ENCODE peak calls at places on chromosomes 5 and 9, in eight cellular contexts. Y is fibroblast of lung, I is HEK293T, C is H4, O is midbrain, W is GM18507, A is skeletal muscle cell, H is endothelial cell of umbilical vein. Z is an unnamed sample.

GRCh38 chr9:95327239-95327865 is 9.8 kb upstream of the FANCC start:
- DNase-seq in Y (no peak), I (no peak), C (no peak), O (no peak), W (no peak), A (no peak), H (no peak), Z (no peak)

GRCh38 chr5:33973271-33973670 is 11.2 kb downstream of the SLC45A2 start:
- DNase-seq in Y (no peak), I (no peak), C (no peak), O (no peak), W (no peak), A (no peak), H (no peak), Z (no peak)

GRCh38 chr9:109815366-109815947 is 35.5 kb downstream of the PALM2AKAP2 start:
- DNase-seq in Y (no peak), I (no peak), C (no peak), O (no peak), W (no peak), A (no peak), H (no peak), Z (no peak)

GRCh38 chr5:136141561-136141960 is 8.9 kb downstream of the SMAD5 start:
- DNase-seq in Y (no peak), I (no peak), C (no peak), O (no peak), W (no peak), A (no peak), H (no peak), Z (no peak)

GRCh38 chr5:42811591-42812392 is at the start of gene SELENOP:
- DNase-seq in Y (peak; percentile 94), I (peak; percentile 35), C (peak; percentile 89), O (peak; percentile 89), W (no peak), A (no peak), H (peak; percentile 8), Z (peak; percentile 49)

GRCh38 chr5:53109041-53109435 is 519 bp downstream of the MOCS2 start:
- DNase-seq in Y (peak; percentile 17), I (no peak), C (no peak), O (peak; percentile 21), W (no peak), A (no peak), H (peak; percentile 49), Z (no peak)

GRCh38 chr5:67512758-67513157 is 316.2 kb upstream of the CD180 start:
- DNase-seq in Y (no peak), I (no peak), C (no peak), O (no peak), W (no peak), A (no peak), H (no peak), Z (no peak)

GRCh38 chr9:104810421-104811339 is 46.8 kb downstream of the NIPSNAP3B start:
- DNase-seq in Y (peak; percentile 28), I (peak; percentile 26), C (peak; percentile 54), O (no peak), W (no peak), A (peak; percentile 28), H (no peak), Z (no peak)

GRCh38 chr5:160020969-160021368 is 12.0 kb downstream of the TTC1 start:
- DNase-seq in Y (peak; percentile 69), I (no peak), C (peak; percentile 41), O (no peak), W (no peak), A (no peak), H (peak; percentile 78), Z (no peak)

GRCh38 chr5:11239261-11239660 is 478.2 kb upstream of the DAP start:
- DNase-seq in Y (no peak), I (no peak), C (no peak), O (no peak), W (no peak), A (no peak), H (no peak), Z (no peak)

GRCh38 chr9:105138306-105138801 is 106.1 kb upstream of the SLC44A1 start:
- DNase-seq in Y (peak; percentile 82), I (no peak), C (peak; percentile 23), O (peak; percentile 22), W (no peak), A (no peak), H (no peak), Z (peak; percentile 28)

GRCh38 chr5:79811904-79812303 is 122.3 kb downstream of the CMYA5 start:
- DNase-seq in Y (no peak), I (no peak), C (no peak), O (no peak), W (no peak), A (no peak), H (no peak), Z (no peak)

GRCh38 chr5:101390317-101390908 is 487.3 kb upstream of the ST8SIA4 start:
- DNase-seq in Y (peak; percentile 74), I (peak; percentile 36), C (peak; percentile 86), O (peak; percentile 52), W (no peak), A (peak; percentile 23), H (peak; percentile 78), Z (no peak)

GRCh38 chr5:5739490-5739945 is 317.0 kb downstream of the ICE1 start:
- DNase-seq in Y (no peak), I (no peak), C (no peak), O (no peak), W (no peak), A (no peak), H (no peak), Z (no peak)

GRCh38 chr9:125630436-125630835 is 76.6 kb downstream of the MAPKAP1 start:
- DNase-seq in Y (no peak), I (no peak), C (no peak), O (no peak), W (no peak), A (no peak), H (no peak), Z (no peak)

GRCh38 chr5:173890195-173890951 is 2.2 kb downstream of the CPEB4 start:
- DNase-seq in Y (peak; percentile 45), I (no peak), C (peak; percentile 37), O (peak; percentile 53), W (no peak), A (no peak), H (peak; percentile 59), Z (no peak)